ENCODE peak calls at places on chromosome 22, in five cellular contexts. A is body of pancreas, M is A549, T is breast epithelium, K is uterus. V is an unnamed sample.

GRCh38 chr22:38165929-38166593 is 15.6 kb downstream of the PLA2G6 start:
- DNase-seq in A (no peak), M (no peak), T (no peak), K (no peak), V (no peak)

GRCh38 chr22:50185384-50186087 is at the start of gene TRABD:
- DNase-seq in A (peak; percentile 94), M (peak; percentile 48), T (peak; percentile 82), K (peak; percentile 88), V (peak; percentile 85)

GRCh38 chr22:29108137-29108536 is 35.3 kb downstream of the KREMEN1 start:
- DNase-seq in A (no peak), M (peak; percentile 25), T (no peak), K (no peak), V (no peak)

GRCh38 chr22:23175817-23176644 is 4.3 kb upstream of the BCR start:
- DNase-seq in A (no peak), M (no peak), T (no peak), K (no peak), V (no peak)

GRCh38 chr22:35446365-35446764 is 46.4 kb downstream of the MCM5 start:
- DNase-seq in A (no peak), M (peak; percentile 25), T (no peak), K (peak; percentile 78), V (peak; percentile 54)

GRCh38 chr22:39148727-39149535 is 3.5 kb downstream of the CBX7 start:
- DNase-seq in A (peak; percentile 50), M (no peak), T (no peak), K (peak; percentile 79), V (peak; percentile 64)

GRCh38 chr22:36659762-36660509 is 43.6 kb downstream of the CACNG2 start:
- DNase-seq in A (peak; percentile 98), M (peak; percentile 80), T (peak; percentile 91), K (peak; percentile 77), V (peak; percentile 84)

GRCh38 chr22:43008509-43008908 is 6.4 kb downstream of the PACSIN2 start:
- DNase-seq in A (no peak), M (no peak), T (no peak), K (no peak), V (no peak)

GRCh38 chr22:23223566-23224317 is 43.4 kb downstream of the BCR start:
- DNase-seq in A (no peak), M (no peak), T (no peak), K (no peak), V (no peak)

GRCh38 chr22:24087071-24087795 is 76.1 kb downstream of the CABIN1 start:
- DNase-seq in A (no peak), M (no peak), T (no peak), K (peak; percentile 10), V (no peak)

GRCh38 chr22:46262449-46263207 is 515 bp downstream of the PKDREJ start:
- DNase-seq in A (peak; percentile 55), M (no peak), T (no peak), K (peak; percentile 48), V (peak; percentile 55)

GRCh38 chr22:38766076-38766777 is 10.4 kb upstream of the SUN2 start:
- DNase-seq in A (peak; percentile 68), M (peak; percentile 90), T (peak; percentile 72), K (peak; percentile 58), V (peak; percentile 83)

GRCh38 chr22:22748297-22748743 is 103.9 kb downstream of the GGTLC2 start:
- DNase-seq in A (peak; percentile 59), M (no peak), T (peak; percentile 31), K (no peak), V (peak; percentile 84)

GRCh38 chr22:50635591-50635990 is 7.6 kb upstream of the ARSA start:
- DNase-seq in A (no peak), M (no peak), T (no peak), K (no peak), V (no peak)

GRCh38 chr22:36548606-36549005 is 19.6 kb upstream of the EIF3D start:
- DNase-seq in A (no peak), M (no peak), T (no peak), K (no peak), V (no peak)

GRCh38 chr22:38760477-38761201 is 4.8 kb upstream of the SUN2 start:
- DNase-seq in A (no peak), M (no peak), T (no peak), K (no peak), V (no peak)

GRCh38 chr22:37661160-37661924 is 2.8 kb downstream of the PDXP start:
- DNase-seq in A (no peak), M (no peak), T (no peak), K (no peak), V (no peak)

GRCh38 chr22:18927573-18927972 is 8.5 kb downstream of the PRODH start:
- DNase-seq in A (no peak), M (no peak), T (no peak), K (no peak), V (no peak)

GRCh38 chr22:49209452-49210195 is 618.0 kb downstream of the BRD1 start:
- DNase-seq in A (peak; percentile 41), M (no peak), T (no peak), K (peak; percentile 11), V (peak; percentile 29)

GRCh38 chr22:37183432-37184379 is 4.3 kb downstream of the C1QTNF6 start:
- DNase-seq in A (no peak), M (no peak), T (no peak), K (no peak), V (no peak)

GRCh38 chr22:45271667-45272188 is 13.0 kb upstream of the UPK3A start:
- DNase-seq in A (peak; percentile 44), M (no peak), T (peak; percentile 23), K (peak; percentile 60), V (peak; percentile 67)

GRCh38 chr22:18012528-18012927 is 11.8 kb downstream of the MICAL3 start:
- DNase-seq in A (no peak), M (no peak), T (no peak), K (no peak), V (no peak)

GRCh38 chr22:29079218-29079901 is 6.5 kb downstream of the KREMEN1 start:
- DNase-seq in A (no peak), M (no peak), T (no peak), K (no peak), V (no peak)

GRCh38 chr22:49547751-49548239 is 279.9 kb downstream of the BRD1 start:
- DNase-seq in A (peak; percentile 4), M (no peak), T (no peak), K (no peak), V (peak; percentile 34)

GRCh38 chr22:23401910-23402274 is 178.2 kb downstream of the IGLL1 start:
- DNase-seq in A (no peak), M (no peak), T (no peak), K (no peak), V (no peak)

GRCh38 chr22:18987765-18988164 is 51.7 kb upstream of the PRODH start:
- DNase-seq in A (peak; percentile 69), M (peak; percentile 24), T (no peak), K (no peak), V (no peak)

GRCh38 chr22:46006379-46007002 is 29.5 kb upstream of the WNT7B start:
- DNase-seq in A (peak; percentile 93), M (peak; percentile 80), T (peak; percentile 89), K (peak; percentile 94), V (peak; percentile 96)

GRCh38 chr22:41994506-41994905 is 4.1 kb upstream of the WBP2NL start:
- DNase-seq in A (no peak), M (no peak), T (no peak), K (no peak), V (no peak)

GRCh38 chr22:45631140-45631539 is 40.5 kb upstream of the ATXN10 start:
- DNase-seq in A (no peak), M (no peak), T (no peak), K (no peak), V (peak; percentile 20)

GRCh38 chr22:48940266-48940987 is 887.2 kb downstream of the BRD1 start:
- DNase-seq in A (no peak), M (no peak), T (no peak), K (no peak), V (no peak)

GRCh38 chr22:21629262-21630149 is at the start of gene YDJC:
- DNase-seq in A (peak; percentile 95), M (peak; percentile 76), T (peak; percentile 89), K (peak; percentile 94), V (peak; percentile 98)

GRCh38 chr22:41603873-41604332 is 14.3 kb upstream of the PMM1 start:
- DNase-seq in A (no peak), M (no peak), T (no peak), K (no peak), V (no peak)

GRCh38 chr22:41674941-41675340 is 13.7 kb downstream of the SNU13 start:
- DNase-seq in A (no peak), M (no peak), T (no peak), K (no peak), V (no peak)

GRCh38 chr22:26718905-26719304 is 61.5 kb downstream of the MIAT start:
- DNase-seq in A (no peak), M (peak; percentile 30), T (no peak), K (no peak), V (no peak)

GRCh38 chr22:20324139-20324516 is 4.3 kb upstream of the DGCR6L start:
- DNase-seq in A (no peak), M (no peak), T (no peak), K (no peak), V (peak; percentile 48)

GRCh38 chr22:49587987-49588386 is 239.7 kb downstream of the BRD1 start:
- DNase-seq in A (no peak), M (no peak), T (no peak), K (no peak), V (no peak)

GRCh38 chr22:36002861-36003260 is 25.8 kb downstream of the RBFOX2 start:
- DNase-seq in A (no peak), M (no peak), T (no peak), K (no peak), V (no peak)

GRCh38 chr22:30667486-30668305 is at the start of gene DUSP18:
- DNase-seq in A (peak; percentile 95), M (peak; percentile 93), T (peak; percentile 89), K (peak; percentile 96), V (peak; percentile 99)
- TF ChIP-seq POLR2A in A (peak; percentile 16), M (peak; percentile 63), T (no peak), K (peak; percentile 29), V (peak; percentile 75)

GRCh38 chr22:31230871-31231621 is 18.9 kb downstream of the LIMK2 start:
- DNase-seq in A (peak; percentile 71), M (no peak), T (no peak), K (no peak), V (peak; percentile 46)
- TF ChIP-seq CTCF in A (peak; percentile 79), M (peak; percentile 50), T (no peak), K (peak; percentile 34), V (peak; percentile 96)

GRCh38 chr22:40463017-40463631 is 92.7 kb downstream of the SGSM3 start:
- DNase-seq in A (no peak), M (no peak), T (no peak), K (no peak), V (peak; percentile 71)
- TF ChIP-seq POLR2A in A (no peak), M (no peak), T (no peak), K (no peak), V (no peak)

GRCh38 chr22:31089101-31090100 is 8.3 kb downstream of the SMTN start:
- DNase-seq in A (no peak), M (no peak), T (no peak), K (peak; percentile 73), V (peak; percentile 68)
- TF ChIP-seq CTCF in A (peak; percentile 36), M (peak; percentile 63), T (peak; percentile 18), K (peak; percentile 73), V (peak; percentile 88)